ENCODE peak calls at places on chromosomes 7 and 10, in six cellular contexts. Y is heart left ventricle, U is fibroblast of mammary gland, A is fibroblast of pulmonary artery, D is astrocyte, E is stomach. C is an unnamed sample.

GRCh38 chr10:33609546-33609945 is 275.1 kb upstream of the NRP1 start:
- DNase-seq in A (no peak), Y (no peak), D (no peak), U (no peak), E (no peak), C (no peak)

GRCh38 chr10:6542999-6543430 is 37.1 kb downstream of the PRKCQ start:
- DNase-seq in E (no peak), A (no peak), D (no peak), U (no peak), Y (no peak), C (no peak)

GRCh38 chr10:44051584-44052385 is 333.1 kb downstream of the CXCL12 start:
- DNase-seq in E (no peak), U (peak), A (peak), Y (no peak), D (peak), C (peak)

GRCh38 chr7:50962962-50963374 is 180.3 kb upstream of the GRB10 start:
- DNase-seq in U (peak), Y (peak), D (peak), E (peak), A (peak), C (peak)

GRCh38 chr7:149877890-149878522 is 4.2 kb downstream of the ATP6V0E2 start:
- DNase-seq in U (no peak), A (no peak), Y (no peak), D (no peak), E (no peak), C (no peak)

GRCh38 chr10:62618576-62619408 is 185.7 kb upstream of the ADO start:
- DNase-seq in A (peak), E (no peak), Y (no peak), U (peak), D (peak), C (peak)

GRCh38 chr10:30617070-30617469 is 12.5 kb downstream of the LYZL2 start:
- DNase-seq in D (no peak), Y (no peak), A (no peak), U (no peak), E (no peak), C (no peak)

GRCh38 chr7:123750389-123751230 is 1.8 kb upstream of the WASL start:
- DNase-seq in D (no peak), E (no peak), U (no peak), Y (no peak), A (no peak), C (no peak)

GRCh38 chr10:130045091-130045652 is 65.5 kb downstream of the C10orf143 start:
- DNase-seq in D (no peak), A (no peak), U (peak), E (no peak), Y (no peak), C (peak)

GRCh38 chr7:131385039-131385605 is 57.4 kb downstream of the MKLN1 start:
- DNase-seq in D (peak), Y (no peak), U (peak), A (peak), E (no peak), C (peak)

GRCh38 chr10:93652857-93653256 is 40.5 kb downstream of the PDE6C start:
- DNase-seq in U (peak), A (peak), Y (no peak), D (peak), E (no peak), C (peak)

GRCh38 chr7:117572826-117573620 is 93.2 kb downstream of the CFTR start:
- DNase-seq in A (no peak), D (no peak), E (no peak), U (no peak), Y (no peak), C (no peak)

GRCh38 chr10:19730848-19731247 is 85.4 kb upstream of the PLXDC2 start:
- DNase-seq in Y (no peak), D (peak), U (peak), A (peak), E (no peak), C (peak)

GRCh38 chr10:17504547-17505245 is 50.3 kb upstream of the ST8SIA6 start:
- DNase-seq in A (peak), D (peak), Y (no peak), U (peak), E (no peak), C (peak)

GRCh38 chr10:101879456-101880189 is 36.0 kb upstream of the KCNIP2 start:
- DNase-seq in U (peak), Y (no peak), D (peak), A (peak), E (no peak), C (peak)

GRCh38 chr10:91339729-91340128 is 70.4 kb upstream of the HECTD2 start:
- DNase-seq in Y (no peak), D (no peak), U (no peak), A (no peak), E (no peak), C (no peak)

GRCh38 chr7:22351329-22351692 is 5.6 kb downstream of the RAPGEF5 start:
- DNase-seq in A (no peak), E (no peak), D (no peak), Y (no peak), U (no peak), C (no peak)

GRCh38 chr7:154960063-154960790 is 42.7 kb downstream of the PAXIP1 start:
- DNase-seq in U (peak), A (peak), Y (no peak), D (no peak), E (no peak), C (no peak)

GRCh38 chr7:140403878-140404564 is at the start of gene RAB19:
- DNase-seq in E (peak), U (no peak), Y (no peak), A (no peak), D (no peak), C (no peak)

GRCh38 chr10:63169063-63169462 is 35.9 kb downstream of the NRBF2 start:
- DNase-seq in A (no peak), U (no peak), Y (no peak), E (no peak), D (no peak), C (no peak)

GRCh38 chr7:80609732-80610131 is 28.7 kb upstream of the CD36 start:
- DNase-seq in E (no peak), U (no peak), D (no peak), Y (no peak), A (no peak), C (no peak)

GRCh38 chr7:114087674-114088539 is 169.1 kb upstream of the PPP1R3A start:
- DNase-seq in Y (no peak), E (no peak), D (no peak), U (peak), A (no peak), C (no peak)
- H3K4me3 ChIP-seq in Y (peak), E (peak), D (peak), U (peak), A (no peak), C (peak)

GRCh38 chr10:133358162-133358919 is 522 bp upstream of the FUOM start:
- DNase-seq in D (no peak), A (no peak), Y (no peak), U (no peak), E (no peak), C (peak)
- H3K4me3 ChIP-seq in D (no peak), A (no peak), Y (no peak), U (no peak), E (peak), C (no peak)

DNA sequence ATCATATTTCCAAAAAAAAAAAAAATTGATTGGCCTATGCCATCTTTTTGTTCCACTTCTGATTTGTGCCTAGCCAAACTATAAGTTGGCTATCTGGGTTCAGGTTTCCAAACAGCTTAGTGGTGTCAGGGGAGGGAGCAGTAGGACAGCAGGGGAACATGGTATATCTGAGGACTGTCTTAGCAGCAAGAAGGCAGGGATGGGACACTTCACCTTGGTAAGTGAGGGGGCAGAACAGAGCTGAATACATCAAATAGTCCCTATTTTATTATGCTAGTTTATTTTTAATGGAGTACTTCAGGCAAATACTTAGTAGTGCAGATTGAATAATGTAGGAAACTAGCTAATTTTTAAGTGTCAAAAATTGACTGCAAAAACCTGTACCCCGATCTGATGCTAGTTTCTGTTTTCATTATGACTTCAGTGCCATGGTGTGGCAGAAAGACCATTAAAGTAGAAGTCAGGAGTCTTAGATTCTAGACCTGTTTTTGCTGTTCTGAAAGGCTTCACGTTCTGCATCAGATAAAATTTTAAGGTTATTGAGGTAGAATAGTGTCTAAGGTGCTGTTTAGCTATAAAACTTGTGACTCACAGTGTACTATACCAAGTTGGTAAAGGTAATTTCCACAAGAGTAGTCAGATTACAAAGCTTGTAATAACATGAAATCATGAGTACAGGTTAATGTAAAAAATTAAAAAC is 38.4 kb downstream of the ZNRF2 start:
- DNase-seq in U (no peak), E (no peak), A (no peak), Y (no peak), D (no peak), C (no peak)
- H3K4me3 ChIP-seq in U (no peak), E (no peak), A (no peak), Y (no peak), D (no peak), C (no peak)

GRCh38 chr7:44112231-44112996 is 8.3 kb downstream of the AEBP1 start:
- DNase-seq in Y (no peak), D (no peak), A (no peak), E (no peak), U (no peak), C (no peak)
- H3K4me3 ChIP-seq in Y (no peak), D (no peak), A (no peak), E (no peak), U (no peak), C (no peak)

DNA sequence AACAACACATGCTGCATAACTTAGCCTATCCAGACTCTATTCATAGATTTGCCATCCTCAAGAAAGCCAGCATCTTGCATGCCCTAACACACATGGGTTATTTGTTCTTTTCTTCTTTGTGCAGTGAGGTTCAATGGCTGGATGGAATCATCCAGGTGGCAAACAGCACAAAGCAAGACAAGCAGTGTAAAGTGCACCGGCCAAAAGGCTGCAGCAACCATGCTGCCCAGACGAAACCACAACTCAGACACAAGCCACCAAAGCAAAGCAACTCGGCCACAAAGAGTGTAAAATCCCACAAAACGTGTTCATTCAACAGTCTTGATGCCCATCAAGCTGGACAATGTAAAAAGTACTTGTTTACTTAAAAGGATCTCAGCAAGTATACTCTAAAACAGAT is 76.9 kb downstream of the PIP4K2A start:
- DNase-seq in Y (no peak), U (no peak), E (no peak), A (no peak), D (no peak), C (no peak)
- H3K4me3 ChIP-seq in Y (no peak), U (no peak), E (no peak), A (no peak), D (no peak), C (no peak)

GRCh38 chr7:5598769-5599371 is 175.2 kb upstream of the TNRC18 start:
- DNase-seq in U (peak), D (no peak), A (no peak), E (no peak), Y (no peak), C (no peak)
- H3K4me3 ChIP-seq in U (no peak), D (peak), A (no peak), E (no peak), Y (no peak), C (peak)

DNA sequence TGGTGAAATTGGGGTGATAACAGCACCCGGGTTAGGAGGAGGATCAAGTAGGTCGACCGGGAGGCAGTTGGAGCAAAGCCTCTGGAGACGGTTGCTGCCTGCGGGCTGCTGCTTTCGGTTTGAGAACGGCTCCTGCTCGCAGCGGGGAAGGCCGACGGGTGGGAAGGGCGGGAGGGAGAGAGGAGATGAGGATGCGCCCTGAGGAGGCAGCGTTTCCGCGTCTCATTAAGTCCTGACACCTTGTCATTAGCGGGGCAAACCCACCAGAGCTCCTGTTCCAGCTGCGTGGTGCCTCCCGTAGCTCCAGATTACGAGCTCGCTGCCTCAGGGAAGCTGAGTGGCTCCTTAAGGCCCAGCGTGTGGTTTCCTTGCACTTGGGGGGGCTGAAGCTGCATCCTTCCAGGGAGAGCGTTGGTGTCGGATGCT is 52.0 kb upstream of the CFAP46 start:
- DNase-seq in E (no peak), Y (no peak), U (no peak), D (no peak), A (peak), C (peak)
- H3K4me3 ChIP-seq in E (peak), Y (peak), U (peak), D (no peak), A (peak), C (peak)

GRCh38 chr10:60778978-60779668 is 845 bp downstream of the CDK1 start:
- DNase-seq in A (no peak), D (no peak), E (no peak), U (no peak), Y (no peak), C (no peak)
- H3K4me3 ChIP-seq in A (peak), D (peak), E (peak), U (peak), Y (peak), C (peak)

GRCh38 chr10:100827819-100828743 is 82.7 kb downstream of the PAX2 start:
- DNase-seq in A (no peak), U (no peak), D (no peak), E (peak), Y (no peak), C (no peak)
- H3K4me3 ChIP-seq in A (no peak), U (no peak), D (no peak), E (peak), Y (peak), C (no peak)

DNA sequence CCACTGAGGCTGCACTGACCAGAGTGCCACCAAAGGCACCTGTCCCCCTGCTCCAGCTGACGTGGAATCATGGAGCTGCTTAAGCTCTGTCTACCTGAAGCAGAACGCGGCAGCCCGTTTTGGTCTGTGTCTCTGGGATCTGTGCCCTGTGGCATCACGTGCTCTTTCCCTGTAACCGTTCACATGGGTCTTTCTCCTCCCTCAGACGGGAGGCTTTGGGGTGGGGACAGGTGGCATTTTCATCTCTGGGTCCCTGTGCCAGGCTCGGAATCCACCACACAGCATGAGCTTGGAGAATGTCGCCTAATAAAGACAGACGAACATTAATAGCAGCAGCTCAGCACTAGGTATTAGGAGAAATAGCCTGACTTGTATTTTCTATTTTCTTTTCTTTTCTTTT is 1.6 kb upstream of the ADAP1 start:
- DNase-seq in U (no peak), Y (no peak), D (no peak), E (no peak), A (no peak), C (no peak)
- H3K4me3 ChIP-seq in U (no peak), Y (no peak), D (no peak), E (no peak), A (no peak), C (no peak)